ENCODE peak calls at places on chromosomes 16 and 17, in six cellular contexts. B is colonic mucosa, A is endothelial cell, Z is choroid plexus epithelial cell, S is HFFc6, L is fibroblast of pulmonary artery. O is an unnamed sample.

GRCh38 chr17:35167666-35168065 is 20.0 kb downstream of the UNC45B start:
- DNase-seq in L (peak), B (no peak), Z (peak), A (no peak), S (peak), O (no peak)

GRCh38 chr16:49463529-49463928 is 89.9 kb downstream of the C16orf78 start:
- DNase-seq in L (no peak), Z (no peak), S (no peak), A (no peak), B (peak), O (peak)

GRCh38 chr17:77494664-77495435 is 354.1 kb downstream of the SEC14L1 start:
- DNase-seq in S (peak), Z (peak), A (peak), B (peak), L (peak), O (peak)

GRCh38 chr17:58527949-58528348 is 13.5 kb upstream of the MTMR4 start:
- DNase-seq in Z (peak), L (peak), A (no peak), B (no peak), S (no peak), O (no peak)

GRCh38 chr17:63568563-63568962 is 18.3 kb downstream of the DCAF7 start:
- DNase-seq in Z (no peak), B (no peak), A (no peak), S (no peak), L (no peak), O (no peak)

GRCh38 chr16:275786-276232 is at the start of gene RGS11:
- DNase-seq in B (no peak), L (no peak), A (no peak), S (no peak), Z (no peak), O (no peak)

GRCh38 chr17:81866440-81867122 is 4.6 kb downstream of the ARHGDIA start:
- DNase-seq in L (peak), Z (peak), S (no peak), B (no peak), A (no peak), O (no peak)

GRCh38 chr17:55056530-55056929 is 88.0 kb downstream of the STXBP4 start:
- DNase-seq in L (no peak), A (no peak), B (peak), S (no peak), Z (no peak), O (no peak)

GRCh38 chr17:80957461-80957941 is 34.1 kb upstream of the CHMP6 start:
- DNase-seq in B (no peak), L (no peak), A (no peak), S (no peak), Z (no peak), O (no peak)

GRCh38 chr17:29138991-29139682 is 41.1 kb downstream of the MYO18A start:
- DNase-seq in Z (no peak), L (no peak), B (peak), A (peak), S (no peak), O (no peak)

GRCh38 chr16:50152386-50152806 is 710 bp upstream of the TENT4B start:
- DNase-seq in A (no peak), B (peak), Z (peak), S (no peak), L (peak), O (peak)

GRCh38 chr16:75591001-75591852 is 25.0 kb downstream of the GABARAPL2 start:
- DNase-seq in S (peak), B (peak), L (peak), Z (peak), A (no peak), O (no peak)

GRCh38 chr17:45087978-45088377 is 26.9 kb downstream of the NMT1 start:
- DNase-seq in L (no peak), B (no peak), Z (no peak), S (no peak), A (no peak), O (no peak)

GRCh38 chr17:2871205-2871604 is 75.0 kb downstream of the RAP1GAP2 start:
- DNase-seq in A (no peak), B (no peak), Z (no peak), S (no peak), L (no peak), O (no peak)

GRCh38 chr17:62704381-62704971 is 77.0 kb downstream of the MRC2 start:
- DNase-seq in Z (peak), S (peak), B (peak), L (peak), A (peak), O (no peak)

GRCh38 chr16:87874639-87875472 is 5.5 kb upstream of the SLC7A5 start:
- DNase-seq in S (no peak), Z (no peak), L (no peak), A (no peak), B (no peak), O (peak)

GRCh38 chr16:54928421-54929089 is 2.1 kb upstream of the IRX5 start:
- DNase-seq in Z (no peak), L (no peak), B (no peak), A (peak), S (peak), O (peak)

DNA sequence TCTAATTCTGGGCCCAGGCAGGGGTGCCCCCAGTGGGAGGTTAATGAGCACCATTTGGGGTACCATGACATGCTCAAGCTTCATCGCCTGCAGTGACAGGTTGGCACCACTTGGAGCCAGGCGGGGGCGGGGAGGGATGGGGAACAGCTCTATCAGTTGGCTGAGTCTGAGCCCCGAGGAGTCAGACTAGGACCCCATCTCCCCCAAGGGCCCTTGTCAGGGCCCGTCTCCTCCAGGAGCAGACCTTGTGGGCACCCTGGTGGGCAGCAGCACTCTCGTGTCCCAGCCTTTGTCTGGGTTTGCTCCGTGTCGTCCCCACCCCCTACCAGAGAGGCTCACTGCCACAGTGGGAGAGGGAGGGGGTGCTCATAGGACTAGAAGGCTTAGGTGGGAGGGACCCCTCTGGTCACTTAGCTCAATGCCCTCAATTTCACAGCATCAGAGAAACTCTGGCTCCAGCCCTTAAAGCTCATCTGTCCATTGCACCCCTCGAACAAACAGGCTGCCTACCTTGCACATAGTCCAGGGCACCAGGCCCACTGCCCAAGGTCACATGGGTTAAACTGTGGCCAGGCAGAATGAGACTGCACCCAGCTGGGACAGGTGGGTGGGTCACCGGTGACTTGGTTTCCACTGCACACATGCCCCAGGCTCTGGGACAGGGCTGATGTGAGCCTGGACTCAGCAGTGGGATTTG is 4.1 kb downstream of the PPP1R9B start:
- DNase-seq in B (no peak), S (no peak), Z (no peak), A (no peak), L (no peak), O (no peak)
- TF ChIP-seq CTCF in B (no peak), S (peak), Z (no peak), A (no peak), L (no peak), O (no peak)

GRCh38 chr17:59617141-59617757 is 2.4 kb upstream of the CLTC start:
- DNase-seq in B (no peak), Z (no peak), S (no peak), A (no peak), L (no peak), O (no peak)

GRCh38 chr17:59620518-59621259 is 994 bp downstream of the CLTC start:
- DNase-seq in Z (peak), S (peak), L (peak), B (peak), A (peak), O (peak)

GRCh38 chr17:59618894-59619312 is 792 bp upstream of the CLTC start:
- DNase-seq in S (no peak), L (no peak), A (no peak), B (peak), Z (peak), O (no peak)

GRCh38 chr17:59620064-59620359 is 317 bp downstream of the CLTC start:
- DNase-seq in B (no peak), A (no peak), L (no peak), S (no peak), Z (no peak), O (no peak)

GRCh38 chr17:59619313-59620063 is at the start of gene CLTC:
- DNase-seq in B (peak), L (peak), Z (peak), S (peak), A (peak), O (peak)
- TF ChIP-seq CTCF in B (no peak), L (no peak), Z (no peak), S (no peak), A (no peak), O (no peak)

GRCh38 chr16:9647981-9648701 is 534.1 kb downstream of the GRIN2A start:
- DNase-seq in B (peak), S (peak), Z (peak), L (peak), A (peak), O (peak)

GRCh38 chr16:9645911-9646310 is 536.3 kb downstream of the GRIN2A start:
- DNase-seq in B (no peak), S (no peak), L (no peak), A (no peak), Z (no peak), O (no peak)

DNA sequence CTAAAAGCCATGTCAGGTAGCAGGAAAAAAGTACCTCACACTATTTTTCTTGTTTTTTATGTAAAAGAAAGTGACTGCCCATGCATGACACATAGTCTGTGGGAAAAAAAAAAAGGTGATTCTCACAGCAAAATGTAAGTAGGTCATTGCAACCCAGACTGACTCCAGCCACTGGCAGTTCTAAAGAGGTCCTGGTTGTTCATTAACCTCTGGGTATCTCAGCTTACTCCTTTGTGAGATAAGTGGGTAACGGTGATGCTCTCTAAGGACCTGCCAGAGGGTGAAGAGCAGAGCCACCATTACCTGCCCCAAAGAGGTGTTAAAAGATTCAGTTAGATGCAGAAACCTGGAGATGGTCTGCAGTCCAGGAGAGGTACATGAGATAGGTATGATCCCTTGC is 531.9 kb downstream of the GRIN2A start:
- DNase-seq in S (no peak), L (no peak), A (no peak), B (no peak), Z (no peak), O (no peak)
- TF ChIP-seq CTCF in S (no peak), L (no peak), A (no peak), B (no peak), Z (no peak), O (no peak)

DNA sequence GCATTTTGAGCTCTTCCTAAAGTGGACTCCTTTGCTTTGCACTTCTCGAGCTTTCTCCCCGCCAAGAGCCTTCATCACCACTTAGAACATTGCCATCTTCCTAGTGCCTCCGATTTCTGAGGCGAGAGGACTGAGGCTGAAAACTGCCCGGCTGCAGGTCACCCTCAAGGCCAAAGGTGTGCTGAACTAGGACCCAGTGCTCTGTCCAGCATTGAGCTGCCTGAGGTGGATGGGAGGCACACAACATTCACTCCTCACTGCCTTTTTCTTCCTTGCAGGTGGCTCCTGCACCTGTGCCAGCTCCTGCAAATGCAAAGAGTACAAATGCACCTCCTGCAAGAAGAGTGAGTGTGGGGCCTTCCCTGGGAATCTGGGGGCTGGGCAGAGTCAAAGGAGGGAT is 5.4 kb downstream of the MT1A start:
- DNase-seq in L (no peak), Z (no peak), S (no peak), B (no peak), A (no peak), O (no peak)
- TF ChIP-seq CTCF in L (no peak), Z (no peak), S (no peak), B (no peak), A (no peak), O (no peak)

GRCh38 chr17:75752405-75753192 is 12.4 kb downstream of the GALK1 start:
- DNase-seq in A (no peak), L (no peak), B (no peak), S (no peak), Z (no peak), O (peak)
- TF ChIP-seq CTCF in A (no peak), L (no peak), B (no peak), S (no peak), Z (no peak), O (no peak)

DNA sequence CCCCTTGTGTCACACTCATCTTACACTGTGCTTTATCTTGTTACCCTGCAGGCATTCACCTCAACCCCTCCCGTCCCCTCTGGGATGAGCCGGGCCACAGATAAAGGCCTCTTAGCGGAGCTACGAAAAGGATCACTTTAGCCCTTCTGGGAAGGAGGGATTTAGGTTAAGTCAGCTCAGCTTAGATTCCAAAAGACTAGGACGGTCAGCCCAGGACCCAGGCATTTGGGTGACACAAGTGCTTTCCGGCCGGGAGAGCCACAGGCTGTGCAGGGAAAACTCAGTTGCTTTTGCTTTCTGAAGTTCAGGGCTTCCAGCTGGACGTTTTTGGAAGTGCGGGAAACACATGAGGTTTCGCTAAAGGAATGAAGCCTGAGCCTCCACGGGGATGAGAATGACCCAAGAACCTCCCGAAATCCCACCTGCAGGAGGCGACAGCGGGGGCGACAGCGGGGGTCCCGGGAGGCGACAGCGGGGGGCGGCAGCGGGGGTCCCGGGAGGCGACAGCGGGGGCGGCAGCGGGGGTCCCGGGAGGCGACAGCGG is 11.6 kb upstream of the METRNL start:
- DNase-seq in S (peak), L (no peak), Z (no peak), B (no peak), A (no peak), O (no peak)
- TF ChIP-seq CTCF in S (peak), L (no peak), Z (peak), B (no peak), A (no peak), O (no peak)

GRCh38 chr17:72358465-72358864 is 237.6 kb downstream of the SOX9 start:
- DNase-seq in S (peak), L (peak), Z (peak), B (no peak), A (no peak), O (no peak)
- TF ChIP-seq CTCF in S (no peak), L (no peak), Z (no peak), B (no peak), A (no peak), O (no peak)